ENCODE peak calls at places on chromosomes 6 and 20, in six cellular contexts. One of them, this sample, is unnamed.

GRCh38 chr20:9110365-9110764 is 41.5 kb downstream of the PLCB4 start:
- DNase-seq in HTR-8/SVneo: no peak
- DNase-seq in non-pigmented ciliary epithelial cell: no peak
- DNase-seq in HFF-Myc: no peak
- DNase-seq in left colon: no peak
- DNase-seq in hippocampal formation: no peak
- DNase-seq in this sample: no peak

GRCh38 chr6:34204693-34205092 is 32.0 kb upstream of the HMGA1 start:
- DNase-seq in HTR-8/SVneo: no peak
- DNase-seq in non-pigmented ciliary epithelial cell: no peak
- DNase-seq in HFF-Myc: no peak
- DNase-seq in left colon: no peak
- DNase-seq in hippocampal formation: no peak
- DNase-seq in this sample: no peak

GRCh38 chr20:57651977-57652864 is 32.0 kb upstream of the ZBP1 start:
- DNase-seq in HTR-8/SVneo: no peak
- DNase-seq in non-pigmented ciliary epithelial cell: no peak
- DNase-seq in HFF-Myc: no peak
- DNase-seq in left colon: no peak
- DNase-seq in hippocampal formation: no peak
- DNase-seq in this sample: peak; percentile 9

GRCh38 chr6:27816906-27817305 is 95.3 kb downstream of the OR2B2 start:
- DNase-seq in HTR-8/SVneo: no peak
- DNase-seq in non-pigmented ciliary epithelial cell: no peak
- DNase-seq in HFF-Myc: no peak
- DNase-seq in left colon: no peak
- DNase-seq in hippocampal formation: no peak
- DNase-seq in this sample: no peak

GRCh38 chr20:34410331-34410730 is 47.3 kb downstream of the ITCH start:
- DNase-seq in HTR-8/SVneo: no peak
- DNase-seq in non-pigmented ciliary epithelial cell: no peak
- DNase-seq in HFF-Myc: peak; percentile 53
- DNase-seq in left colon: no peak
- DNase-seq in hippocampal formation: no peak
- DNase-seq in this sample: no peak

GRCh38 chr6:82022614-82023102 is 224.9 kb downstream of the IBTK start:
- DNase-seq in HTR-8/SVneo: peak; percentile 7
- DNase-seq in non-pigmented ciliary epithelial cell: no peak
- DNase-seq in HFF-Myc: peak; percentile 66
- DNase-seq in left colon: no peak
- DNase-seq in hippocampal formation: no peak
- DNase-seq in this sample: no peak

GRCh38 chr6:162344935-162345599 is 382.5 kb downstream of the PRKN start:
- DNase-seq in HTR-8/SVneo: no peak
- DNase-seq in non-pigmented ciliary epithelial cell: no peak
- DNase-seq in HFF-Myc: no peak
- DNase-seq in left colon: no peak
- DNase-seq in hippocampal formation: no peak
- DNase-seq in this sample: no peak

GRCh38 chr6:90184334-90185298 is 112.0 kb downstream of the BACH2 start:
- DNase-seq in HTR-8/SVneo: no peak
- DNase-seq in non-pigmented ciliary epithelial cell: peak; percentile 46
- DNase-seq in HFF-Myc: no peak
- DNase-seq in left colon: no peak
- DNase-seq in hippocampal formation: no peak
- DNase-seq in this sample: no peak

GRCh38 chr20:42432931-42433330 is 756.8 kb downstream of the PTPRT start:
- DNase-seq in HTR-8/SVneo: no peak
- DNase-seq in non-pigmented ciliary epithelial cell: no peak
- DNase-seq in HFF-Myc: no peak
- DNase-seq in left colon: no peak
- DNase-seq in hippocampal formation: no peak
- DNase-seq in this sample: no peak

GRCh38 chr20:42708261-42708660 is 481.4 kb downstream of the PTPRT start:
- DNase-seq in HTR-8/SVneo: no peak
- DNase-seq in non-pigmented ciliary epithelial cell: no peak
- DNase-seq in HFF-Myc: no peak
- DNase-seq in left colon: no peak
- DNase-seq in hippocampal formation: no peak
- DNase-seq in this sample: no peak

GRCh38 chr6:116430860-116431259 is 30.3 kb upstream of the CALHM6 start:
- DNase-seq in HTR-8/SVneo: no peak
- DNase-seq in non-pigmented ciliary epithelial cell: no peak
- DNase-seq in HFF-Myc: no peak
- DNase-seq in left colon: no peak
- DNase-seq in hippocampal formation: no peak
- DNase-seq in this sample: no peak

GRCh38 chr20:43988867-43989266 is 74.2 kb downstream of the TOX2 start:
- DNase-seq in HTR-8/SVneo: no peak
- DNase-seq in non-pigmented ciliary epithelial cell: no peak
- DNase-seq in HFF-Myc: no peak
- DNase-seq in left colon: no peak
- DNase-seq in hippocampal formation: no peak
- DNase-seq in this sample: no peak

GRCh38 chr6:27894839-27895762 is 17.1 kb downstream of the OR2B2 start:
- DNase-seq in HTR-8/SVneo: peak; percentile 80
- DNase-seq in non-pigmented ciliary epithelial cell: no peak
- DNase-seq in HFF-Myc: peak; percentile 75
- DNase-seq in left colon: peak; percentile 54
- DNase-seq in hippocampal formation: peak; percentile 92
- DNase-seq in this sample: peak; percentile 78

GRCh38 chr20:2042400-2042799 is 48.5 kb upstream of the PDYN start:
- DNase-seq in HTR-8/SVneo: peak; percentile 42
- DNase-seq in non-pigmented ciliary epithelial cell: peak; percentile 6
- DNase-seq in HFF-Myc: no peak
- DNase-seq in left colon: no peak
- DNase-seq in hippocampal formation: no peak
- DNase-seq in this sample: no peak

GRCh38 chr20:37526839-37527637 is 638 bp downstream of the BLCAP start:
- DNase-seq in HTR-8/SVneo: no peak
- DNase-seq in non-pigmented ciliary epithelial cell: no peak
- DNase-seq in HFF-Myc: no peak
- DNase-seq in left colon: no peak
- DNase-seq in hippocampal formation: no peak
- DNase-seq in this sample: peak; percentile 56

GRCh38 chr20:462199-462991 is at the start of gene TBC1D20:
- DNase-seq in HTR-8/SVneo: peak; percentile 94
- DNase-seq in non-pigmented ciliary epithelial cell: no peak
- DNase-seq in HFF-Myc: peak; percentile 49
- DNase-seq in left colon: peak; percentile 84
- DNase-seq in hippocampal formation: peak; percentile 91
- DNase-seq in this sample: peak; percentile 90

GRCh38 chr6:151723152-151723551 is 84.3 kb upstream of the ESR1 start:
- DNase-seq in HTR-8/SVneo: no peak
- DNase-seq in non-pigmented ciliary epithelial cell: no peak
- DNase-seq in HFF-Myc: no peak
- DNase-seq in left colon: no peak
- DNase-seq in hippocampal formation: no peak
- DNase-seq in this sample: no peak

GRCh38 chr6:136593748-136594490 is 43.7 kb upstream of the MAP7 start:
- DNase-seq in HTR-8/SVneo: peak; percentile 88
- DNase-seq in non-pigmented ciliary epithelial cell: peak; percentile 99
- DNase-seq in HFF-Myc: peak; percentile 97
- DNase-seq in left colon: peak; percentile 34
- DNase-seq in hippocampal formation: no peak
- DNase-seq in this sample: no peak

GRCh38 chr20:308427-309038 is 11.2 kb downstream of the ZCCHC3 start:
- DNase-seq in HTR-8/SVneo: no peak
- DNase-seq in non-pigmented ciliary epithelial cell: no peak
- DNase-seq in HFF-Myc: no peak
- DNase-seq in left colon: no peak
- DNase-seq in hippocampal formation: no peak
- DNase-seq in this sample: no peak

GRCh38 chr20:63868264-63868663 is 3.2 kb downstream of the TPD52L2 start:
- DNase-seq in HTR-8/SVneo: no peak
- DNase-seq in non-pigmented ciliary epithelial cell: no peak
- DNase-seq in HFF-Myc: no peak
- DNase-seq in left colon: no peak
- DNase-seq in hippocampal formation: no peak
- DNase-seq in this sample: no peak

GRCh38 chr20:31913431-31914157 is 38.3 kb downstream of the PDRG1 start:
- DNase-seq in HTR-8/SVneo: no peak
- DNase-seq in non-pigmented ciliary epithelial cell: no peak
- DNase-seq in HFF-Myc: no peak
- DNase-seq in left colon: no peak
- DNase-seq in hippocampal formation: no peak
- DNase-seq in this sample: no peak

GRCh38 chr20:61874421-61875068 is 191.1 kb downstream of the TAF4 start:
- DNase-seq in HTR-8/SVneo: no peak
- DNase-seq in non-pigmented ciliary epithelial cell: no peak
- DNase-seq in HFF-Myc: no peak
- DNase-seq in left colon: no peak
- DNase-seq in hippocampal formation: no peak
- DNase-seq in this sample: no peak

GRCh38 chr6:63883597-63883996 is 248.0 kb downstream of the PHF3 start:
- DNase-seq in HTR-8/SVneo: no peak
- DNase-seq in non-pigmented ciliary epithelial cell: no peak
- DNase-seq in HFF-Myc: no peak
- DNase-seq in left colon: no peak
- DNase-seq in hippocampal formation: no peak
- DNase-seq in this sample: no peak

GRCh38 chr6:15316754-15317153 is 70.9 kb downstream of the JARID2 start:
- DNase-seq in HTR-8/SVneo: no peak
- DNase-seq in non-pigmented ciliary epithelial cell: no peak
- DNase-seq in HFF-Myc: no peak
- DNase-seq in left colon: no peak
- DNase-seq in hippocampal formation: no peak
- DNase-seq in this sample: no peak

GRCh38 chr6:33822575-33823395 is 19.0 kb upstream of the MLN start:
- DNase-seq in HTR-8/SVneo: peak; percentile 57
- DNase-seq in non-pigmented ciliary epithelial cell: no peak
- DNase-seq in HFF-Myc: no peak
- DNase-seq in left colon: no peak
- DNase-seq in hippocampal formation: no peak
- DNase-seq in this sample: no peak

GRCh38 chr6:84514089-84514971 is 250.1 kb downstream of the TBX18 start:
- DNase-seq in HTR-8/SVneo: no peak
- DNase-seq in non-pigmented ciliary epithelial cell: no peak
- DNase-seq in HFF-Myc: no peak
- DNase-seq in left colon: no peak
- DNase-seq in hippocampal formation: no peak
- DNase-seq in this sample: no peak